ENCODE peak calls at places on chromosomes 12 and 14, in five cellular contexts. X is foreskin fibroblast, S is fibroblast of the aortic adventitia, Y is hepatocyte, W is esophagus squamous epithelium. N is an unnamed sample.

GRCh38 chr12:106585862-106586534 is 3.2 kb downstream of the RFX4 start:
- DNase-seq in Y (peak), W (no peak), S (no peak), X (no peak), N (no peak)

GRCh38 chr12:31001581-31002360 is 71.9 kb upstream of the DDX11 start:
- DNase-seq in X (no peak), Y (no peak), S (no peak), W (no peak), N (no peak)

GRCh38 chr12:20174776-20175175 is 193.6 kb upstream of the PDE3A start:
- DNase-seq in Y (no peak), S (no peak), W (no peak), X (no peak), N (no peak)

GRCh38 chr14:75660238-75660629 is 442 bp downstream of the ERG28 start:
- DNase-seq in S (no peak), X (no peak), Y (no peak), W (no peak), N (no peak)

GRCh38 chr14:53793790-53794560 is 162.7 kb downstream of the BMP4 start:
- DNase-seq in Y (no peak), X (peak), W (no peak), S (peak), N (peak)

GRCh38 chr12:94762259-94762942 is 112.0 kb upstream of the TMCC3 start:
- DNase-seq in W (no peak), X (no peak), Y (no peak), S (no peak), N (no peak)

GRCh38 chr14:31251028-31251958 is 43.7 kb upstream of the HECTD1 start:
- DNase-seq in X (no peak), W (no peak), Y (no peak), S (peak), N (no peak)

GRCh38 chr12:1767407-1768090 is 52.8 kb upstream of the LRTM2 start:
- DNase-seq in Y (no peak), S (no peak), W (no peak), X (no peak), N (no peak)

GRCh38 chr12:115044073-115044472 is 360.1 kb upstream of the TBX3 start:
- DNase-seq in W (no peak), Y (no peak), S (peak), X (peak), N (no peak)

DNA sequence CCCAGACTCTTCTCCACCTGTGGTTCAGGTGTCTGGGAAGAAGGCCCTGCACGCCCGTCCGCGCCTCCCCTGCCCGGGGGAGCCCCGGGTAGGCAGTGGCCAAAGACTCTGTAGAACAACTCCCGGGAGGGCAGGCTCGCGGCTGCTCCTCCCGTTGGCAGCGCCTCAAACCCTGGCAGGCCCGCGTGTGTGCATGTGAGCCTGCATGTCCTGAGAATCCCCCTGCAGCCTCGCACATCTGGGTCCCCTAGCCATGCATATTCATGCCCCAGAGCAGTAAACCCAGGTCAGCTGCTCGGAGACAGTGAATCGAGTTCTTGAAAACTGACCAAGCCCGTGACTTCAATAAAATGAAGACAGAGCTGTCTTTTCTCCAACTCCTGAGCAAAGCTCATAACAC is 165.9 kb downstream of the MON2 start:
- DNase-seq in Y (peak), X (peak), S (peak), W (no peak), N (no peak)
- H3K4me3 ChIP-seq in Y (peak), X (peak), S (peak), W (peak), N (peak)

DNA sequence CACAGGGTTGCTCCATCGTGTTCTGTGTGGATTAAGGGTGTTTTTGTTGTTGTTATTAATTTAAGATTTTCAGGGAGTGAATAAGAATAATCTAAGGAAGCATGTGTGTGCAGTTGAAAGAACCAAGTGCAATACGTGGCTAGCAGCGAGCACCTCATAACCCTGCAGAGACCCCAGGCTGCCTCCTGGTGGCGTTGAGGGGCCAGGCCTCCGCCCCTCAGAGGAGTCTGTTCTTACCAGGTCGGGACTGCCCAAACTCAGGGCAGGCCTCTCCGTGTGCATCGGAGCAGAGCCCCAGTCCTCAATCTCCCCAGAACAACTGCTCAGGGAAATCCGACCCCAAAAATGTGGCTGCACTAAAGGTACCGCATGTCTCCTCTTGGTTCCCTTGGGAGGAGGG is 36.8 kb downstream of the IL31 start:
- DNase-seq in S (no peak), Y (no peak), W (no peak), X (no peak), N (no peak)
- TF ChIP-seq CTCF in S (peak), Y (no peak), W (no peak), X (peak), N (no peak)

DNA sequence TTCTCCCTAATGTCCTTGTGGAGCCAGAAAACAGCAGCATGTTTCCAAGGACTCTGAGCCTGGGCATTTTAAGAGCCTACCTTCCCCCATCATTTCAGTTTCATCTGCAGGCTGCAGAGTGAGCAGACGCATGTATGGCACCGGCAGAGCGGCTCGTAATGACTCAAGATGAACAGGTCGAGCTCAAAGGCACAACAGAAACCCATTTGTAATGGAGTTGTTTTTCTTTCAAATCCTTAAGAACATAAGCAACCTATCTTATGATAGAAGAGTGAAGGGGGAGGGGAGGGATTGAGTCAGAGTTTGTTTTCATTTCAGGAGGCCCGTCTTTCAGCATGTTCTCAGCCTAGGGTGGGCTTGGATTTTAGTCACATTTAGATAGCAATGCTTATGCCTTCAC is 54.9 kb upstream of the CISTR start:
- DNase-seq in S (peak), W (no peak), Y (peak), X (peak), N (no peak)
- H3K4me3 ChIP-seq in S (no peak), W (no peak), Y (no peak), X (no peak), N (no peak)

GRCh38 chr12:119959435-119959834 is 29.6 kb upstream of the BICDL1 start:
- DNase-seq in S (no peak), Y (no peak), W (no peak), X (no peak), N (no peak)
- TF ChIP-seq CTCF in S (no peak), Y (no peak), W (no peak), X (no peak), N (peak)

GRCh38 chr12:14390885-14391530 is 25.5 kb downstream of the ATF7IP start:
- DNase-seq in S (no peak), X (no peak), W (no peak), Y (no peak), N (no peak)

GRCh38 chr12:14384783-14385638 is 19.5 kb downstream of the ATF7IP start:
- DNase-seq in S (peak), X (peak), Y (peak), W (no peak), N (peak)

GRCh38 chr12:14390449-14390848 is 25.0 kb downstream of the ATF7IP start:
- DNase-seq in W (no peak), S (no peak), Y (no peak), X (no peak), N (no peak)

GRCh38 chr12:14387472-14387871 is 22.0 kb downstream of the ATF7IP start:
- DNase-seq in W (no peak), S (no peak), Y (no peak), X (no peak), N (no peak)
- H3K4me3 ChIP-seq in W (no peak), S (no peak), Y (no peak), X (no peak), N (no peak)

N was measured in epithelial cell of proximal tubule.